ENCODE peak calls at places on chromosome 9, in four cellular contexts. One of them, this sample, is unnamed.

GRCh38 chr9:100474082-100474949 is 1.4 kb downstream of the TMEFF1 start:
- DNase-seq in aorta: no peak
- DNase-seq in stimulated activated CD4-positive, alpha-beta T cell treated with anti-CD3 and anti-CD28 coated beads, Interleukin-2, amount 100 ng/mL, for 48 hours: no peak
- DNase-seq in MCF 10A: no peak
- DNase-seq in this sample: no peak

GRCh38 chr9:125758986-125759811 is 12.0 kb downstream of the PBX3 start:
- DNase-seq in stimulated activated CD4-positive, alpha-beta T cell treated with anti-CD3 and anti-CD28 coated beads, Interleukin-2, amount 100 ng/mL, for 48 hours: no peak
- DNase-seq in MCF 10A: no peak
- DNase-seq in aorta: peak; percentile 60
- DNase-seq in this sample: no peak

GRCh38 chr9:77215874-77216273 is 38.5 kb downstream of the VPS13A start:
- DNase-seq in aorta: no peak
- DNase-seq in MCF 10A: no peak
- DNase-seq in stimulated activated CD4-positive, alpha-beta T cell treated with anti-CD3 and anti-CD28 coated beads, Interleukin-2, amount 100 ng/mL, for 48 hours: no peak
- DNase-seq in this sample: peak; percentile 30

GRCh38 chr9:23830459-23830805 is 4.4 kb upstream of the ELAVL2 start:
- DNase-seq in stimulated activated CD4-positive, alpha-beta T cell treated with anti-CD3 and anti-CD28 coated beads, Interleukin-2, amount 100 ng/mL, for 48 hours: no peak
- DNase-seq in MCF 10A: no peak
- DNase-seq in aorta: no peak
- DNase-seq in this sample: no peak

GRCh38 chr9:74556685-74557084 is 59.5 kb downstream of the RORB start:
- DNase-seq in stimulated activated CD4-positive, alpha-beta T cell treated with anti-CD3 and anti-CD28 coated beads, Interleukin-2, amount 100 ng/mL, for 48 hours: no peak
- DNase-seq in MCF 10A: no peak
- DNase-seq in aorta: no peak
- DNase-seq in this sample: no peak

GRCh38 chr9:124371183-124371582 is 44.1 kb downstream of the PSMB7 start:
- DNase-seq in MCF 10A: peak; percentile 75
- DNase-seq in stimulated activated CD4-positive, alpha-beta T cell treated with anti-CD3 and anti-CD28 coated beads, Interleukin-2, amount 100 ng/mL, for 48 hours: no peak
- DNase-seq in aorta: no peak
- DNase-seq in this sample: no peak

GRCh38 chr9:23552876-23553275 is 273.2 kb downstream of the ELAVL2 start:
- DNase-seq in stimulated activated CD4-positive, alpha-beta T cell treated with anti-CD3 and anti-CD28 coated beads, Interleukin-2, amount 100 ng/mL, for 48 hours: no peak
- DNase-seq in aorta: no peak
- DNase-seq in MCF 10A: no peak
- DNase-seq in this sample: no peak

GRCh38 chr9:130288393-130288792 is 22.8 kb downstream of the HMCN2 start:
- DNase-seq in aorta: no peak
- DNase-seq in MCF 10A: no peak
- DNase-seq in stimulated activated CD4-positive, alpha-beta T cell treated with anti-CD3 and anti-CD28 coated beads, Interleukin-2, amount 100 ng/mL, for 48 hours: no peak
- DNase-seq in this sample: no peak

GRCh38 chr9:136409557-136410455 is 608 bp downstream of the ENTR1 start:
- DNase-seq in aorta: peak; percentile 67
- DNase-seq in stimulated activated CD4-positive, alpha-beta T cell treated with anti-CD3 and anti-CD28 coated beads, Interleukin-2, amount 100 ng/mL, for 48 hours: peak; percentile 33
- DNase-seq in MCF 10A: peak; percentile 46
- DNase-seq in this sample: peak; percentile 48

GRCh38 chr9:122005597-122005996 is 87.5 kb downstream of the TTLL11 start:
- DNase-seq in stimulated activated CD4-positive, alpha-beta T cell treated with anti-CD3 and anti-CD28 coated beads, Interleukin-2, amount 100 ng/mL, for 48 hours: no peak
- DNase-seq in aorta: no peak
- DNase-seq in MCF 10A: peak; percentile 60
- DNase-seq in this sample: no peak

GRCh38 chr9:72477862-72478564 is 43.4 kb upstream of the TMC1 start:
- DNase-seq in MCF 10A: peak; percentile 86
- DNase-seq in aorta: no peak
- DNase-seq in stimulated activated CD4-positive, alpha-beta T cell treated with anti-CD3 and anti-CD28 coated beads, Interleukin-2, amount 100 ng/mL, for 48 hours: no peak
- DNase-seq in this sample: no peak

GRCh38 chr9:90974007-90974406 is 172.4 kb downstream of the SYK start:
- DNase-seq in stimulated activated CD4-positive, alpha-beta T cell treated with anti-CD3 and anti-CD28 coated beads, Interleukin-2, amount 100 ng/mL, for 48 hours: no peak
- DNase-seq in aorta: no peak
- DNase-seq in MCF 10A: peak; percentile 14
- DNase-seq in this sample: no peak

GRCh38 chr9:116078640-116079039 is 75.0 kb upstream of the PAPPA start:
- DNase-seq in aorta: no peak
- DNase-seq in MCF 10A: no peak
- DNase-seq in stimulated activated CD4-positive, alpha-beta T cell treated with anti-CD3 and anti-CD28 coated beads, Interleukin-2, amount 100 ng/mL, for 48 hours: no peak
- DNase-seq in this sample: no peak

This sample was measured in dermis microvascular lymphatic vessel endothelial cell.